ENCODE peak calls at places on chromosomes 12 and 14, in nine cellular contexts. One of them, this sample, is unnamed.

GRCh38 chr12:25775968-25776367 is 182.5 kb upstream of the RASSF8 start:
- DNase-seq in GM20000: no peak
- DNase-seq in endothelial cell of umbilical vein: peak
- DNase-seq in Calu3: no peak
- DNase-seq in HepG2: no peak
- DNase-seq in BE2C: peak
- DNase-seq in stomach: no peak
- DNase-seq in adrenal gland: peak
- DNase-seq in GM13977: no peak
- DNase-seq in this sample: peak

GRCh38 chr12:104022816-104023215 is 27.2 kb downstream of the GLT8D2 start:
- DNase-seq in GM20000: no peak
- DNase-seq in endothelial cell of umbilical vein: no peak
- DNase-seq in Calu3: no peak
- DNase-seq in HepG2: no peak
- DNase-seq in BE2C: no peak
- DNase-seq in stomach: no peak
- DNase-seq in adrenal gland: no peak
- DNase-seq in GM13977: no peak
- DNase-seq in this sample: no peak

GRCh38 chr14:45434221-45434620 is 181.2 kb upstream of the MIS18BP1 start:
- DNase-seq in GM20000: no peak
- DNase-seq in endothelial cell of umbilical vein: no peak
- DNase-seq in Calu3: no peak
- DNase-seq in HepG2: no peak
- DNase-seq in BE2C: no peak
- DNase-seq in stomach: no peak
- DNase-seq in adrenal gland: no peak
- DNase-seq in GM13977: no peak
- DNase-seq in this sample: no peak

GRCh38 chr12:97643961-97644360 is 181.4 kb downstream of the RMST start:
- DNase-seq in GM20000: no peak
- DNase-seq in endothelial cell of umbilical vein: no peak
- DNase-seq in Calu3: no peak
- DNase-seq in HepG2: no peak
- DNase-seq in BE2C: no peak
- DNase-seq in stomach: no peak
- DNase-seq in adrenal gland: no peak
- DNase-seq in GM13977: no peak
- DNase-seq in this sample: no peak

GRCh38 chr12:44851586-44851985 is 24.5 kb downstream of the NELL2 start:
- DNase-seq in GM20000: no peak
- DNase-seq in endothelial cell of umbilical vein: no peak
- DNase-seq in Calu3: no peak
- DNase-seq in HepG2: no peak
- DNase-seq in BE2C: no peak
- DNase-seq in stomach: no peak
- DNase-seq in adrenal gland: no peak
- DNase-seq in GM13977: no peak
- DNase-seq in this sample: no peak

GRCh38 chr12:6167327-6168280 is 32.6 kb upstream of the CD9 start:
- DNase-seq in GM20000: peak
- DNase-seq in endothelial cell of umbilical vein: peak
- DNase-seq in Calu3: peak
- DNase-seq in HepG2: peak
- DNase-seq in BE2C: no peak
- DNase-seq in stomach: peak
- DNase-seq in adrenal gland: peak
- DNase-seq in GM13977: peak
- DNase-seq in this sample: no peak

GRCh38 chr14:67673451-67673850 is 981 bp downstream of the VTI1B start:
- DNase-seq in GM20000: no peak
- DNase-seq in endothelial cell of umbilical vein: peak
- DNase-seq in Calu3: no peak
- DNase-seq in HepG2: no peak
- DNase-seq in BE2C: no peak
- DNase-seq in stomach: no peak
- DNase-seq in adrenal gland: no peak
- DNase-seq in GM13977: no peak
- DNase-seq in this sample: no peak

GRCh38 chr14:45698462-45699134 is 445.6 kb upstream of the MIS18BP1 start:
- DNase-seq in GM20000: no peak
- DNase-seq in endothelial cell of umbilical vein: peak
- DNase-seq in Calu3: peak
- DNase-seq in HepG2: no peak
- DNase-seq in BE2C: peak
- DNase-seq in stomach: peak
- DNase-seq in adrenal gland: peak
- DNase-seq in GM13977: no peak
- DNase-seq in this sample: no peak

GRCh38 chr14:57530571-57530970 is 36.9 kb upstream of the CCDC198 start:
- DNase-seq in GM20000: no peak
- DNase-seq in endothelial cell of umbilical vein: no peak
- DNase-seq in Calu3: no peak
- DNase-seq in HepG2: no peak
- DNase-seq in BE2C: no peak
- DNase-seq in stomach: no peak
- DNase-seq in adrenal gland: no peak
- DNase-seq in GM13977: no peak
- DNase-seq in this sample: no peak

GRCh38 chr14:47790477-47790876 is 115.1 kb upstream of the MDGA2 start:
- DNase-seq in GM20000: no peak
- DNase-seq in endothelial cell of umbilical vein: no peak
- DNase-seq in Calu3: no peak
- DNase-seq in HepG2: no peak
- DNase-seq in BE2C: no peak
- DNase-seq in stomach: no peak
- DNase-seq in adrenal gland: no peak
- DNase-seq in GM13977: no peak
- DNase-seq in this sample: no peak

GRCh38 chr14:42185718-42186117 is 579.0 kb downstream of the LRFN5 start:
- DNase-seq in GM20000: no peak
- DNase-seq in endothelial cell of umbilical vein: no peak
- DNase-seq in Calu3: no peak
- DNase-seq in HepG2: no peak
- DNase-seq in BE2C: no peak
- DNase-seq in stomach: no peak
- DNase-seq in adrenal gland: no peak
- DNase-seq in GM13977: no peak
- DNase-seq in this sample: no peak

GRCh38 chr14:66311058-66311457 is 175.1 kb upstream of the CCDC196 start:
- DNase-seq in GM20000: no peak
- DNase-seq in endothelial cell of umbilical vein: no peak
- DNase-seq in Calu3: no peak
- DNase-seq in HepG2: no peak
- DNase-seq in BE2C: no peak
- DNase-seq in stomach: no peak
- DNase-seq in adrenal gland: no peak
- DNase-seq in GM13977: no peak
- DNase-seq in this sample: no peak

GRCh38 chr14:52052991-52053390 is 15.9 kb downstream of the NID2 start:
- DNase-seq in GM20000: no peak
- DNase-seq in endothelial cell of umbilical vein: no peak
- DNase-seq in Calu3: no peak
- DNase-seq in HepG2: no peak
- DNase-seq in BE2C: no peak
- DNase-seq in stomach: no peak
- DNase-seq in adrenal gland: no peak
- DNase-seq in GM13977: no peak
- DNase-seq in this sample: no peak

DNA sequence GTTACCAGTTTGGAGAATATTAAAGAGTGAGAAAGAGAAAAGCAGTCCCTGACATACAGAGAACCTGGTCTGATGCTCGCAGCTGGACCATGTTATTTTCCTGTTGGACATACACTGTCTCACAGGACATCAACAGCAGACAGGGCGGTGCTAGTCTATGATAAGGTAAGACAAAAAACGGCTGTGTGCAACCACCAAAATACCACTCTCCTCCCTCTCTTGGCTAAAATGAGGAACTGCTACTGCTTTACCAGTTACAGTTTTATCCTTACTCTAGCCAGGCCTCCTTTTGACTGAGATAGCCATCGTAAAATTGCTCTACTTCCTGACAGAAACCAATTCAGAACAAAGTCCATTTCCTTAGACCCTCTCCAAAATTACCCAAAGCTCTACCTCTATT is 47.0 kb upstream of the ERGIC2 start:
- DNase-seq in GM20000: peak
- DNase-seq in endothelial cell of umbilical vein: no peak
- DNase-seq in Calu3: no peak
- DNase-seq in HepG2: peak
- DNase-seq in BE2C: no peak
- DNase-seq in stomach: no peak
- DNase-seq in adrenal gland: no peak
- DNase-seq in GM13977: peak
- DNase-seq in this sample: no peak
- TF ChIP-seq CTCF in GM20000: peak
- TF ChIP-seq CTCF in endothelial cell of umbilical vein: no peak
- TF ChIP-seq CTCF in Calu3: no peak
- TF ChIP-seq CTCF in HepG2: no peak
- TF ChIP-seq CTCF in BE2C: peak
- TF ChIP-seq CTCF in stomach: no peak
- TF ChIP-seq CTCF in adrenal gland: no peak
- TF ChIP-seq CTCF in GM13977: peak
- TF ChIP-seq CTCF in this sample: no peak

GRCh38 chr12:90961154-90961553 is 6.2 kb upstream of the CCER1 start:
- DNase-seq in GM20000: no peak
- DNase-seq in endothelial cell of umbilical vein: no peak
- DNase-seq in Calu3: no peak
- DNase-seq in HepG2: no peak
- DNase-seq in BE2C: no peak
- DNase-seq in stomach: no peak
- DNase-seq in adrenal gland: no peak
- DNase-seq in GM13977: no peak
- DNase-seq in this sample: no peak

GRCh38 chr12:90969851-90970250 is 14.9 kb upstream of the CCER1 start:
- DNase-seq in GM20000: no peak
- DNase-seq in endothelial cell of umbilical vein: no peak
- DNase-seq in Calu3: no peak
- DNase-seq in HepG2: no peak
- DNase-seq in BE2C: no peak
- DNase-seq in stomach: no peak
- DNase-seq in adrenal gland: no peak
- DNase-seq in GM13977: no peak
- DNase-seq in this sample: no peak

GRCh38 chr12:90964616-90965015 is 9.6 kb upstream of the CCER1 start:
- DNase-seq in GM20000: no peak
- DNase-seq in endothelial cell of umbilical vein: no peak
- DNase-seq in Calu3: no peak
- DNase-seq in HepG2: no peak
- DNase-seq in BE2C: no peak
- DNase-seq in stomach: no peak
- DNase-seq in adrenal gland: no peak
- DNase-seq in GM13977: no peak
- DNase-seq in this sample: no peak

GRCh38 chr12:90963946-90964345 is 9.0 kb upstream of the CCER1 start:
- DNase-seq in GM20000: no peak
- DNase-seq in endothelial cell of umbilical vein: no peak
- DNase-seq in Calu3: no peak
- DNase-seq in HepG2: no peak
- DNase-seq in BE2C: no peak
- DNase-seq in stomach: no peak
- DNase-seq in adrenal gland: no peak
- DNase-seq in GM13977: no peak
- DNase-seq in this sample: no peak

DNA sequence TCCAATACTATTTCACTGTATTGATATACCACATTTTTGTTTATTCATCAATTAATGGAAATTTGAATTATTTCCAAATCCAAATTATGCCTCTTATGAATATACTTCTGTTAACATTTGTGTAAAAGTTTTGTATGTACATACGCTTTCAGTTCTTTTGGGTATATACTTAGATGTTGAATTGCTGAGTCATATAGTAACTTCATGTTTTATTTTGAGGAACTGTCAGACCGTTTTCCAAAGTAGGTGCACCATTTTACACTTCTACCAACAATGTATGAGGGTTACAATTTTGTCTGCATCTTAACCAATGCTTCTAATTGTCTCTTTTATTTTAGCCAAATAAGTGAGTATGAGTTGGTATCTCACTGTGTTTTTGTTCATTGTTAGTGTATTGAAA is 10.2 kb upstream of the CCER1 start:
- DNase-seq in GM20000: no peak
- DNase-seq in endothelial cell of umbilical vein: no peak
- DNase-seq in Calu3: no peak
- DNase-seq in HepG2: no peak
- DNase-seq in BE2C: no peak
- DNase-seq in stomach: no peak
- DNase-seq in adrenal gland: no peak
- DNase-seq in GM13977: no peak
- DNase-seq in this sample: no peak
- TF ChIP-seq CTCF in GM20000: no peak
- TF ChIP-seq CTCF in endothelial cell of umbilical vein: no peak
- TF ChIP-seq CTCF in Calu3: no peak
- TF ChIP-seq CTCF in HepG2: no peak
- TF ChIP-seq CTCF in BE2C: no peak
- TF ChIP-seq CTCF in stomach: no peak
- TF ChIP-seq CTCF in adrenal gland: no peak
- TF ChIP-seq CTCF in GM13977: no peak
- TF ChIP-seq CTCF in this sample: no peak

DNA sequence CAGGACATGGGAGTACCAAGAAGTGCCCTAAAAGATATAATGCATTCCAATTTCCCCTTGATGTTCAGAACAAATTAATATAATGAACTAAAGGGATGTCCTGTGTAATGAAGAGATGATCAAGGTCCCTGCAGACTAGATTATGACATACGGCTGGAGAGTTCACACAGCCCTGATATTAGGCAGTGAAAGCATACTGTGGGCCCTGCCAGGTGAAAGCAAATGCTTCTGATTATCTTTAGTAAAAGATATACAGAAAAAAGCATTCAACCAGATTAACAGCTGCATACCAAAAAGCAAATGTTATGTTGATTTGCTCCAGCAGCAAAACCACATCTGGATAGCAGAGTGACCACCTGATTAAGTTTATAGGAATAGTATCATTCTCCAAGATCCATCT is 12.1 kb downstream of the HIGD1C start:
- DNase-seq in GM20000: no peak
- DNase-seq in endothelial cell of umbilical vein: no peak
- DNase-seq in Calu3: no peak
- DNase-seq in HepG2: no peak
- DNase-seq in BE2C: no peak
- DNase-seq in stomach: no peak
- DNase-seq in adrenal gland: no peak
- DNase-seq in GM13977: no peak
- DNase-seq in this sample: no peak
- TF ChIP-seq CTCF in GM20000: no peak
- TF ChIP-seq CTCF in endothelial cell of umbilical vein: no peak
- TF ChIP-seq CTCF in Calu3: no peak
- TF ChIP-seq CTCF in HepG2: no peak
- TF ChIP-seq CTCF in BE2C: no peak
- TF ChIP-seq CTCF in stomach: no peak
- TF ChIP-seq CTCF in adrenal gland: no peak
- TF ChIP-seq CTCF in GM13977: no peak
- TF ChIP-seq CTCF in this sample: no peak

DNA sequence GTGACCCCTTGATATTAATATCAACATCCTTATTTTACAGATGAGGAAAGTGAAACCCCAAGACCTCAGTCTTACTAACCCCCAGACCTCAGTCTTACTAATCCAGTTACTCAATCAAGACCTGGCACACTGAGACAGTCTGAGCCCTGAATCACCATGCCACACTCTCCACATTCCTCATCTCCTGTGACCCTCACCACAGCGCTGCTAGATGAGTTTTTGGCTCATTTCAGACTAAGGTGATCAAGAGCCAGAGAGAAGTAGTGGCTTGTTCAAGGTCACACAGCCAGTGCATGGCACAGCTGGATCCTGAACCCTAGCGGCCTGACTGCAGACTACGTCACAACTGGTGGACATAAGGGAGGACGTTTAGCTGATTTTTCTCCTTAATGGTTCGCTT is 579.2 kb downstream of the BCL11B start:
- DNase-seq in GM20000: no peak
- DNase-seq in endothelial cell of umbilical vein: no peak
- DNase-seq in Calu3: no peak
- DNase-seq in HepG2: no peak
- DNase-seq in BE2C: no peak
- DNase-seq in stomach: no peak
- DNase-seq in adrenal gland: no peak
- DNase-seq in GM13977: no peak
- DNase-seq in this sample: no peak
- TF ChIP-seq CTCF in GM20000: no peak
- TF ChIP-seq CTCF in endothelial cell of umbilical vein: no peak
- TF ChIP-seq CTCF in Calu3: no peak
- TF ChIP-seq CTCF in HepG2: no peak
- TF ChIP-seq CTCF in BE2C: no peak
- TF ChIP-seq CTCF in stomach: no peak
- TF ChIP-seq CTCF in adrenal gland: no peak
- TF ChIP-seq CTCF in GM13977: no peak
- TF ChIP-seq CTCF in this sample: no peak